ENCODE peak calls at places on chromosomes 12 and 14, in seven cellular contexts. One of them, this sample, is unnamed.
A peak's percentile ranks its signal among the peaks of the same experiment; 100 is the strongest.

GRCh38 chr12:122012184-122012583 is 9.5 kb upstream of the BCL7A start:
- DNase-seq in HCT116: no peak
- DNase-seq in HepG2: no peak
- DNase-seq in GM12878: no peak
- DNase-seq in H1: no peak
- DNase-seq in K562: no peak
- DNase-seq in SK-N-SH: no peak
- DNase-seq in this sample: no peak

GRCh38 chr14:92534863-92535654 is 21.5 kb downstream of the RIN3 start:
- DNase-seq in HepG2: no peak
- DNase-seq in HCT116: no peak
- DNase-seq in H1: no peak
- DNase-seq in GM12878: no peak
- DNase-seq in K562: no peak
- DNase-seq in SK-N-SH: no peak
- DNase-seq in this sample: no peak

GRCh38 chr12:47754881-47755280 is 3.8 kb downstream of the RAPGEF3 start:
- DNase-seq in HCT116: no peak
- DNase-seq in K562: no peak
- DNase-seq in HepG2: no peak
- DNase-seq in GM12878: peak; percentile 27
- DNase-seq in H1: no peak
- DNase-seq in SK-N-SH: no peak
- DNase-seq in this sample: no peak

GRCh38 chr14:75142494-75142893 is 15.6 kb upstream of the NEK9 start:
- DNase-seq in K562: no peak
- DNase-seq in H1: no peak
- DNase-seq in HCT116: no peak
- DNase-seq in HepG2: no peak
- DNase-seq in SK-N-SH: no peak
- DNase-seq in GM12878: no peak
- DNase-seq in this sample: no peak

GRCh38 chr12:1870086-1870485 is 48.4 kb downstream of the CACNA2D4 start:
- DNase-seq in GM12878: no peak
- DNase-seq in K562: no peak
- DNase-seq in HepG2: no peak
- DNase-seq in SK-N-SH: no peak
- DNase-seq in HCT116: no peak
- DNase-seq in H1: peak; percentile 35
- DNase-seq in this sample: peak; percentile 35

GRCh38 chr14:53509227-53509822 is 356.2 kb upstream of the DDHD1 start:
- DNase-seq in SK-N-SH: no peak
- DNase-seq in K562: no peak
- DNase-seq in H1: no peak
- DNase-seq in HepG2: no peak
- DNase-seq in HCT116: no peak
- DNase-seq in GM12878: no peak
- DNase-seq in this sample: no peak

GRCh38 chr12:71439613-71440392 is at the start of gene LGR5:
- DNase-seq in SK-N-SH: peak; percentile 91
- DNase-seq in HepG2: peak; percentile 85
- DNase-seq in GM12878: no peak
- DNase-seq in K562: no peak
- DNase-seq in HCT116: no peak
- DNase-seq in H1: peak; percentile 73
- DNase-seq in this sample: peak; percentile 39

GRCh38 chr14:23694085-23694975 is 58.2 kb downstream of the DHRS2 start:
- DNase-seq in GM12878: no peak
- DNase-seq in H1: peak; percentile 52
- DNase-seq in HepG2: peak; percentile 70
- DNase-seq in HCT116: peak; percentile 27
- DNase-seq in SK-N-SH: no peak
- DNase-seq in K562: no peak
- DNase-seq in this sample: no peak

GRCh38 chr14:105069887-105070759 is 4.9 kb upstream of the GPR132 start:
- DNase-seq in SK-N-SH: no peak
- DNase-seq in K562: peak; percentile 47
- DNase-seq in HCT116: no peak
- DNase-seq in GM12878: peak; percentile 98
- DNase-seq in H1: no peak
- DNase-seq in HepG2: no peak
- DNase-seq in this sample: no peak

GRCh38 chr14:92568621-92569479 is 55.3 kb downstream of the RIN3 start:
- DNase-seq in H1: no peak
- DNase-seq in GM12878: peak; percentile 76
- DNase-seq in K562: no peak
- DNase-seq in HepG2: no peak
- DNase-seq in SK-N-SH: peak; percentile 32
- DNase-seq in HCT116: no peak
- DNase-seq in this sample: no peak

GRCh38 chr12:98743362-98743953 is 98.4 kb downstream of the APAF1 start:
- DNase-seq in HCT116: peak; percentile 21
- DNase-seq in H1: peak; percentile 63
- DNase-seq in K562: peak; percentile 34
- DNase-seq in HepG2: peak; percentile 30
- DNase-seq in SK-N-SH: peak; percentile 68
- DNase-seq in GM12878: no peak
- DNase-seq in this sample: peak; percentile 43

GRCh38 chr14:88804035-88804434 is 11.3 kb upstream of the EML5 start:
- DNase-seq in K562: no peak
- DNase-seq in GM12878: no peak
- DNase-seq in H1: no peak
- DNase-seq in HepG2: no peak
- DNase-seq in HCT116: no peak
- DNase-seq in SK-N-SH: no peak
- DNase-seq in this sample: no peak

GRCh38 chr14:63782683-63783389 is 55.0 kb upstream of the SGPP1 start:
- DNase-seq in HCT116: no peak
- DNase-seq in SK-N-SH: no peak
- DNase-seq in HepG2: no peak
- DNase-seq in K562: no peak
- DNase-seq in H1: no peak
- DNase-seq in GM12878: no peak
- DNase-seq in this sample: no peak

GRCh38 chr12:127485528-127485927 is 781.4 kb upstream of the TMEM132C start:
- DNase-seq in K562: no peak
- DNase-seq in HepG2: no peak
- DNase-seq in H1: no peak
- DNase-seq in SK-N-SH: no peak
- DNase-seq in GM12878: no peak
- DNase-seq in HCT116: no peak
- DNase-seq in this sample: peak; percentile 15

GRCh38 chr12:64912501-64912900 is 88.1 kb downstream of the TBC1D30 start:
- DNase-seq in GM12878: no peak
- DNase-seq in K562: no peak
- DNase-seq in H1: no peak
- DNase-seq in HepG2: no peak
- DNase-seq in SK-N-SH: no peak
- DNase-seq in HCT116: no peak
- DNase-seq in this sample: no peak

GRCh38 chr12:85814116-85814515 is 22.1 kb downstream of the RASSF9 start:
- DNase-seq in HCT116: no peak
- DNase-seq in GM12878: no peak
- DNase-seq in K562: no peak
- DNase-seq in HepG2: no peak
- DNase-seq in SK-N-SH: no peak
- DNase-seq in H1: no peak
- DNase-seq in this sample: no peak

GRCh38 chr14:103367995-103368394 is 17.2 kb upstream of the MARK3 start:
- DNase-seq in H1: no peak
- DNase-seq in SK-N-SH: no peak
- DNase-seq in HCT116: no peak
- DNase-seq in HepG2: no peak
- DNase-seq in GM12878: no peak
- DNase-seq in K562: no peak
- DNase-seq in this sample: no peak

GRCh38 chr12:116152268-116152667 is 125.2 kb downstream of the MED13L start:
- DNase-seq in HCT116: no peak
- DNase-seq in SK-N-SH: no peak
- DNase-seq in H1: no peak
- DNase-seq in K562: no peak
- DNase-seq in GM12878: no peak
- DNase-seq in HepG2: no peak
- DNase-seq in this sample: no peak

GRCh38 chr12:104672501-104673265 is 215.9 kb downstream of the CHST11 start:
- DNase-seq in HepG2: no peak
- DNase-seq in GM12878: no peak
- DNase-seq in SK-N-SH: no peak
- DNase-seq in K562: no peak
- DNase-seq in H1: no peak
- DNase-seq in HCT116: no peak
- DNase-seq in this sample: no peak

GRCh38 chr12:20492251-20492728 is 124.0 kb downstream of the PDE3A start:
- DNase-seq in HepG2: no peak
- DNase-seq in SK-N-SH: no peak
- DNase-seq in GM12878: peak; percentile 5
- DNase-seq in K562: no peak
- DNase-seq in HCT116: peak; percentile 67
- DNase-seq in H1: no peak
- DNase-seq in this sample: no peak

GRCh38 chr12:51866324-51866723 is 17.8 kb upstream of the FIGNL2 start:
- DNase-seq in H1: no peak
- DNase-seq in K562: no peak
- DNase-seq in SK-N-SH: no peak
- DNase-seq in HCT116: no peak
- DNase-seq in GM12878: no peak
- DNase-seq in HepG2: no peak
- DNase-seq in this sample: no peak

DNA sequence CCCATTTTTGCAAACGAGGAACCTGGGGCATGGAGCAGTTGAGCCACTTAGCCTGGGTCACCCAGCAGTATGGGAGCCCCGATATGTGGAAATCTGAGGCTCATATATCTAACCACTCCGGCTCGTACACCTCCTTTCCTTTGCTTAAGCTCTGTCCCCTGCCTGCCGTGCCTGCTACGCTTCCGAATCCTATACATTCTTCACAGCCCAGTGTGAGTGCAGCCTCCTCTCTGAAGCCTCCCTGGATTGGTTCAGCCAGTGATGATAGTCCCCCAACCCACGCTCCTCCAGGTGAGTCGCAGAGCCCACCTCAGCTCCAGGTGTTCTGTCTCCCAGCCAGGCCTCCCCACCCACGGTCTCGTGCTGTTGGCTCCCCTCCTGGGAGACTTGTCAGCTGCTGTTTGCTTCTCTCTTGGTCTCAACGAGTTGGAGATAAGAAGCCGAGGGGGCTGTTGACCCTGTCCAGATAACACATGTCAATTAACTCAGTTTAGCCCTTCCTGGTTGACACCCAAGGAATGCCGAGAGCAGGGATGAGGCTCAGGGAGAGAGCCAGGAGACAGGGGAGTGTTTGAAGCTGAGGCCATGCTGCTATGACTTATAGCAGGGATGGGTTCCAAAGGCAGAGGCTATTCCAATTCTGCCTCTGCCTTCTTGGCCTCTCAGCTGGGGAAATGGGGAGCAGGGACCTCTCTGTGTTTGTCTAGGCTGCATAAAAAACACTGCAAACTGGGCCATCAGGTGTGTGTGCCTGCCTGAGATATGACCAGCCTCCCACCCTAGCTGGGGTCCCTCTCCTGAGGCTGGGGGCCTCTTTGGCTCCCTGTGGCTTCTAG is 19.0 kb downstream of the SDSL start:
- DNase-seq in SK-N-SH: no peak
- DNase-seq in GM12878: no peak
- DNase-seq in HCT116: no peak
- DNase-seq in K562: no peak
- DNase-seq in HepG2: no peak
- DNase-seq in H1: no peak
- DNase-seq in this sample: no peak
- TF ChIP-seq YY1 in SK-N-SH: no peak
- TF ChIP-seq YY1 in GM12878: no peak
- TF ChIP-seq YY1 in HCT116: no peak
- TF ChIP-seq YY1 in K562: no peak
- TF ChIP-seq YY1 in HepG2: no peak
- TF ChIP-seq YY1 in H1: no peak
- TF ChIP-seq YY1 in this sample: no peak

GRCh38 chr12:109331546-109331945 is 16.2 kb upstream of the MYO1H start:
- DNase-seq in H1: no peak
- DNase-seq in GM12878: no peak
- DNase-seq in K562: no peak
- DNase-seq in HCT116: no peak
- DNase-seq in HepG2: no peak
- DNase-seq in SK-N-SH: peak; percentile 31
- DNase-seq in this sample: no peak
- H3K4me3 ChIP-seq in H1: no peak overlapping the region
- H3K4me3 ChIP-seq in GM12878: no peak overlapping the region
- H3K4me3 ChIP-seq in K562: no peak overlapping the region
- H3K4me3 ChIP-seq in HCT116: no peak overlapping the region
- H3K4me3 ChIP-seq in HepG2: no peak overlapping the region
- H3K4me3 ChIP-seq in SK-N-SH: no peak overlapping the region
- H3K4me3 ChIP-seq in this sample: no peak overlapping the region

DNA sequence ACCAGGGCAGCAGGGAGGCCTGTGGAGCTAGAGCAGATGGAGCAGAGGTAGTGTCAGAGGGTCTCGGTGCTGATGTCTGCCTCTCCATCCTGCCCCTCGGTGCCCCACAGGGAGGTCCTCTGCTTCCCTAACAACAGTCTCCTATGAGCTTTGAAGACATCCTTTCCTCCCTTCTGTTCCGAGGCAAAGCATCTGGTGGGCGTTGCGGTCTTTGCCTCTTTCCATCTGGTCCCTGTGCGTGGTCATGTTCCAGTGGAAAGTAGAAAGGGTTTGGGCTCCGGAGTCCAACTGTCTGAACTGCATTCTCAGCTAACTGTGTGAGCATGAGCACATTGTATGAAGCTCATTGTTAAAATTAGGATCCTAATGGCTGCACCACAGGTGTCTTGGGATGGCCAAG is 370.6 kb downstream of the AACS start:
- DNase-seq in HepG2: no peak
- DNase-seq in HCT116: no peak
- DNase-seq in GM12878: no peak
- DNase-seq in H1: no peak
- DNase-seq in K562: no peak
- DNase-seq in SK-N-SH: no peak
- DNase-seq in this sample: no peak
- H3K9ac ChIP-seq in HepG2: no peak overlapping the region
- H3K9ac ChIP-seq in HCT116: no peak overlapping the region
- H3K9ac ChIP-seq in GM12878: no peak overlapping the region
- H3K9ac ChIP-seq in H1: no peak overlapping the region
- H3K9ac ChIP-seq in K562: no peak overlapping the region
- H3K9ac ChIP-seq in SK-N-SH: no peak overlapping the region
- H3K9ac ChIP-seq in this sample: no peak overlapping the region

GRCh38 chr12:95858451-95859343 is at the start of gene SNRPF:
- DNase-seq in HepG2: peak; percentile 95
- DNase-seq in GM12878: peak; percentile 95
- DNase-seq in HCT116: peak; percentile 94
- DNase-seq in H1: peak; percentile 97
- DNase-seq in K562: peak; percentile 100
- DNase-seq in SK-N-SH: peak; percentile 98
- DNase-seq in this sample: peak; percentile 98

GRCh38 chr12:95859947-95860850 is 1.4 kb downstream of the SNRPF start:
- DNase-seq in K562: no peak
- DNase-seq in SK-N-SH: no peak
- DNase-seq in H1: no peak
- DNase-seq in GM12878: no peak
- DNase-seq in HCT116: no peak
- DNase-seq in HepG2: no peak
- DNase-seq in this sample: no peak

GRCh38 chr12:95857799-95858198 is 953 bp upstream of the SNRPF start:
- DNase-seq in H1: no peak
- DNase-seq in GM12878: no peak
- DNase-seq in HCT116: no peak
- DNase-seq in HepG2: no peak
- DNase-seq in SK-N-SH: no peak
- DNase-seq in K562: no peak
- DNase-seq in this sample: no peak

GRCh38 chr12:95857151-95857550 is 1.6 kb upstream of the SNRPF start:
- DNase-seq in H1: no peak
- DNase-seq in K562: no peak
- DNase-seq in GM12878: no peak
- DNase-seq in SK-N-SH: no peak
- DNase-seq in HepG2: peak; percentile 37
- DNase-seq in HCT116: no peak
- DNase-seq in this sample: no peak

GRCh38 chr12:95859344-95859816 is 628 bp downstream of the SNRPF start:
- DNase-seq in GM12878: no peak
- DNase-seq in H1: no peak
- DNase-seq in SK-N-SH: peak; percentile 6
- DNase-seq in K562: peak; percentile 21
- DNase-seq in HepG2: peak; percentile 18
- DNase-seq in HCT116: no peak
- DNase-seq in this sample: no peak
- TF ChIP-seq YY1 in GM12878: no peak
- TF ChIP-seq YY1 in H1: no peak
- TF ChIP-seq YY1 in SK-N-SH: no peak
- TF ChIP-seq YY1 in K562: no peak
- TF ChIP-seq YY1 in HepG2: no peak
- TF ChIP-seq YY1 in HCT116: no peak
- TF ChIP-seq YY1 in this sample: no peak

This sample was measured in NT2/D1.